ENCODE peak calls at places on chromosomes 13 and 19, in eight cellular contexts. One of them, this sample, is unnamed.

GRCh38 chr13:106176103-106176502 is 359.4 kb downstream of the EFNB2 start:
- DNase-seq in adrenal gland: no peak
- DNase-seq in AG04449: peak
- DNase-seq in nephron progenitor cell: no peak
- DNase-seq in brain microvascular endothelial cell: no peak
- DNase-seq in coronary artery: no peak
- DNase-seq in hippocampal formation: no peak
- DNase-seq in stimulated activated CD8-positive, alpha-beta memory T cell treated with anti-CD3 and anti-CD28 coated beads, Interleukin-4, amount 100 ng/mL, for 1 hour: no peak
- DNase-seq in this sample: peak

GRCh38 chr13:46866150-46866549 is 30.7 kb downstream of the HTR2A start:
- DNase-seq in adrenal gland: no peak
- DNase-seq in AG04449: no peak
- DNase-seq in nephron progenitor cell: peak
- DNase-seq in brain microvascular endothelial cell: peak
- DNase-seq in coronary artery: no peak
- DNase-seq in hippocampal formation: no peak
- DNase-seq in stimulated activated CD8-positive, alpha-beta memory T cell treated with anti-CD3 and anti-CD28 coated beads, Interleukin-4, amount 100 ng/mL, for 1 hour: no peak
- DNase-seq in this sample: peak

GRCh38 chr19:6800991-6801396 is 28.5 kb downstream of the VAV1 start:
- DNase-seq in adrenal gland: no peak
- DNase-seq in AG04449: peak
- DNase-seq in nephron progenitor cell: no peak
- DNase-seq in brain microvascular endothelial cell: peak
- DNase-seq in coronary artery: no peak
- DNase-seq in hippocampal formation: no peak
- DNase-seq in stimulated activated CD8-positive, alpha-beta memory T cell treated with anti-CD3 and anti-CD28 coated beads, Interleukin-4, amount 100 ng/mL, for 1 hour: no peak
- DNase-seq in this sample: peak

GRCh38 chr19:1276620-1277007 is 1.3 kb downstream of the FAM174C start:
- DNase-seq in adrenal gland: no peak
- DNase-seq in AG04449: no peak
- DNase-seq in nephron progenitor cell: no peak
- DNase-seq in brain microvascular endothelial cell: no peak
- DNase-seq in coronary artery: no peak
- DNase-seq in hippocampal formation: no peak
- DNase-seq in stimulated activated CD8-positive, alpha-beta memory T cell treated with anti-CD3 and anti-CD28 coated beads, Interleukin-4, amount 100 ng/mL, for 1 hour: no peak
- DNase-seq in this sample: no peak

GRCh38 chr19:50507376-50507775 is 3.6 kb downstream of the JOSD2 start:
- DNase-seq in adrenal gland: no peak
- DNase-seq in AG04449: no peak
- DNase-seq in nephron progenitor cell: no peak
- DNase-seq in brain microvascular endothelial cell: no peak
- DNase-seq in coronary artery: no peak
- DNase-seq in hippocampal formation: no peak
- DNase-seq in stimulated activated CD8-positive, alpha-beta memory T cell treated with anti-CD3 and anti-CD28 coated beads, Interleukin-4, amount 100 ng/mL, for 1 hour: no peak
- DNase-seq in this sample: no peak

GRCh38 chr13:44719857-44720671 is 143.9 kb upstream of the TSC22D1 start:
- DNase-seq in adrenal gland: no peak
- DNase-seq in AG04449: peak
- DNase-seq in nephron progenitor cell: no peak
- DNase-seq in brain microvascular endothelial cell: peak
- DNase-seq in coronary artery: no peak
- DNase-seq in hippocampal formation: no peak
- DNase-seq in stimulated activated CD8-positive, alpha-beta memory T cell treated with anti-CD3 and anti-CD28 coated beads, Interleukin-4, amount 100 ng/mL, for 1 hour: no peak
- DNase-seq in this sample: peak

GRCh38 chr19:21812448-21812847 is 23.5 kb downstream of the ZNF43 start:
- DNase-seq in adrenal gland: no peak
- DNase-seq in AG04449: no peak
- DNase-seq in nephron progenitor cell: no peak
- DNase-seq in brain microvascular endothelial cell: no peak
- DNase-seq in coronary artery: no peak
- DNase-seq in hippocampal formation: no peak
- DNase-seq in stimulated activated CD8-positive, alpha-beta memory T cell treated with anti-CD3 and anti-CD28 coated beads, Interleukin-4, amount 100 ng/mL, for 1 hour: no peak
- DNase-seq in this sample: no peak

GRCh38 chr13:50222569-50223332 is 207.5 kb downstream of the KCNRG start:
- DNase-seq in adrenal gland: no peak
- DNase-seq in AG04449: no peak
- DNase-seq in nephron progenitor cell: no peak
- DNase-seq in brain microvascular endothelial cell: peak
- DNase-seq in coronary artery: no peak
- DNase-seq in hippocampal formation: peak
- DNase-seq in stimulated activated CD8-positive, alpha-beta memory T cell treated with anti-CD3 and anti-CD28 coated beads, Interleukin-4, amount 100 ng/mL, for 1 hour: no peak
- DNase-seq in this sample: peak

GRCh38 chr19:9953802-9954542 is 17.7 kb upstream of the OLFM2 start:
- DNase-seq in adrenal gland: no peak
- DNase-seq in AG04449: no peak
- DNase-seq in nephron progenitor cell: no peak
- DNase-seq in brain microvascular endothelial cell: no peak
- DNase-seq in coronary artery: no peak
- DNase-seq in hippocampal formation: peak
- DNase-seq in stimulated activated CD8-positive, alpha-beta memory T cell treated with anti-CD3 and anti-CD28 coated beads, Interleukin-4, amount 100 ng/mL, for 1 hour: no peak
- DNase-seq in this sample: no peak

GRCh38 chr19:58277748-58278147 is 1.0 kb upstream of the ZNF8 start:
- DNase-seq in adrenal gland: no peak
- DNase-seq in AG04449: no peak
- DNase-seq in nephron progenitor cell: no peak
- DNase-seq in brain microvascular endothelial cell: no peak
- DNase-seq in coronary artery: no peak
- DNase-seq in hippocampal formation: no peak
- DNase-seq in stimulated activated CD8-positive, alpha-beta memory T cell treated with anti-CD3 and anti-CD28 coated beads, Interleukin-4, amount 100 ng/mL, for 1 hour: no peak
- DNase-seq in this sample: no peak

This sample was measured in M059J.